ENCODE peak calls at places on chromosomes 13 and 19, in five cellular contexts. U is HepG2, S is A549, T is IMR-90, K is H1. I is an unnamed sample.

GRCh38 chr19:55247621-55248099 is 11.2 kb downstream of the PPP6R1 start:
- DNase-seq in S (peak), K (no peak), T (no peak), U (no peak), I (no peak)

GRCh38 chr19:5954293-5954692 is 23.6 kb downstream of the RANBP3 start:
- DNase-seq in K (no peak), U (no peak), S (no peak), T (peak), I (no peak)

GRCh38 chr19:18948075-18948975 is 7.3 kb upstream of the HOMER3 start:
- DNase-seq in K (no peak), S (no peak), U (no peak), T (no peak), I (no peak)

GRCh38 chr19:41219924-41220567 is 1.0 kb downstream of the AXL start:
- DNase-seq in T (peak), U (no peak), K (no peak), S (peak), I (no peak)

GRCh38 chr13:110012102-110012739 is 225.8 kb upstream of the IRS2 start:
- DNase-seq in K (no peak), U (peak), T (peak), S (peak), I (no peak)

GRCh38 chr13:40974460-40975407 is 44.4 kb downstream of the ELF1 start:
- DNase-seq in S (peak), K (no peak), T (peak), U (peak), I (no peak)

GRCh38 chr19:47729468-47729798 is 15.9 kb upstream of the NOP53 start:
- DNase-seq in T (peak), S (peak), U (no peak), K (no peak), I (peak)

GRCh38 chr13:97768134-97768533 is 185.3 kb upstream of the IPO5 start:
- DNase-seq in U (no peak), S (no peak), K (no peak), T (no peak), I (no peak)

GRCh38 chr19:10339380-10339960 is at the start of gene ICAM3:
- DNase-seq in S (no peak), T (no peak), U (no peak), K (no peak), I (no peak)

GRCh38 chr13:100365678-100366077 is 222.9 kb downstream of the GGACT start:
- DNase-seq in S (no peak), K (no peak), T (peak), U (no peak), I (no peak)

GRCh38 chr19:34382471-34382870 is 17.5 kb downstream of the GPI start:
- DNase-seq in K (no peak), U (no peak), S (no peak), T (no peak), I (no peak)

GRCh38 chr13:26446751-26447150 is 110.7 kb upstream of the WASF3 start:
- DNase-seq in T (no peak), K (no peak), U (no peak), S (no peak), I (no peak)

GRCh38 chr19:24071078-24071477 is 15.9 kb upstream of the ZNF254 start:
- DNase-seq in K (no peak), U (no peak), T (no peak), S (no peak), I (no peak)

GRCh38 chr19:1775951-1776605 is 22.8 kb downstream of the ONECUT3 start:
- DNase-seq in T (no peak), U (no peak), S (no peak), K (no peak), I (no peak)

GRCh38 chr13:44770951-44771350 is 194.8 kb upstream of the TSC22D1 start:
- DNase-seq in U (no peak), S (no peak), K (no peak), T (no peak), I (no peak)

GRCh38 chr19:23792784-23793183 is 34.1 kb upstream of the ZNF681 start:
- DNase-seq in S (no peak), K (no peak), U (no peak), T (no peak), I (no peak)

GRCh38 chr19:29016926-29017760 is 195.8 kb downstream of the UQCRFS1 start:
- DNase-seq in S (no peak), U (no peak), T (no peak), K (no peak), I (no peak)

GRCh38 chr19:42255766-42256750 is 1.1 kb upstream of the ERF start:
- DNase-seq in S (peak), K (no peak), U (no peak), T (peak), I (no peak)

GRCh38 chr19:10961763-10962536 is 1.1 kb downstream of the SMARCA4 start:
- DNase-seq in U (no peak), T (peak), K (no peak), S (no peak), I (no peak)

GRCh38 chr13:114320065-114320464 is 5.8 kb downstream of the CHAMP1 start:
- DNase-seq in S (no peak), T (no peak), U (no peak), K (no peak), I (no peak)

GRCh38 chr19:38429055-38429810 is 3.2 kb upstream of the RASGRP4 start:
- DNase-seq in K (no peak), U (no peak), T (no peak), S (no peak), I (no peak)

GRCh38 chr19:38424272-38424671 is 1.7 kb downstream of the RASGRP4 start:
- DNase-seq in S (no peak), K (no peak), T (no peak), U (no peak), I (no peak)

GRCh38 chr19:38425222-38425809 is 703 bp downstream of the RASGRP4 start:
- DNase-seq in T (no peak), K (no peak), U (no peak), S (no peak), I (no peak)

GRCh38 chr19:38422405-38422804 is 3.6 kb downstream of the RASGRP4 start:
- DNase-seq in U (no peak), S (no peak), K (no peak), T (no peak), I (no peak)

DNA sequence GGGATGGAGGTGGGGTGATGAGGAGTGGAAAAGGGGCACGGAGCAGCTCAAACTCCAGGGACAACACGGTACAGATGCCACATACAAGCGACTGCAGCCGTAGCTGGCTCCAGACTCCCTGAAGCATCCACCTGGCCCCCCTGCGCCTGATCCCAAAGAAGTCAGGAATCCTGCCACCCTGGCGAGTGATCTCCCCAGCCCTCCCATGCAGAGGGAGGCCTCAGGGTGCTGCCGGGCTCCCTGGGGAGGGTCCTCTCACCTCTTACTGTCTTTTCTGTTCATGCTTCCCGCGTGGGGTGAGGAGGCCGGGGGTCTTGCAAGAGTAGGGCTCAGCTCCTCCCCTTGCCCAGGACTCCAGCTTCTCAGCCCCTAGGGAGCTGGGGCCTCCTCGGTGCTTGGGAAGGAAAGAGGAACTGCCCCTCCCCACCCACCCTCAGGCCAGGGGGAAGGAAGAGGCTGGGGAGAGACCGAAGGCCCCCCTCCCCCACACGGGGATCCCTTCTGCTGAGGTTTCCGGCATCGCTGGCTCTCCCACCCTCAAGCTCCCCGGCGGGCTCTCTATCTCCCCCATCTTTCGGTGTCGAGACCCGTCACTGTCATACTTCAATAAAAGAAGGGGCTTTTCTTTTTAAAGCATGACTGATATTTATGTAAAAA is at the start of gene RASGRP4:
- DNase-seq in K (no peak), U (no peak), T (no peak), S (no peak), I (peak)
- TF ChIP-seq USF2 in K (no peak), U (no peak), T (no peak), S (no peak), I (no peak)

DNA sequence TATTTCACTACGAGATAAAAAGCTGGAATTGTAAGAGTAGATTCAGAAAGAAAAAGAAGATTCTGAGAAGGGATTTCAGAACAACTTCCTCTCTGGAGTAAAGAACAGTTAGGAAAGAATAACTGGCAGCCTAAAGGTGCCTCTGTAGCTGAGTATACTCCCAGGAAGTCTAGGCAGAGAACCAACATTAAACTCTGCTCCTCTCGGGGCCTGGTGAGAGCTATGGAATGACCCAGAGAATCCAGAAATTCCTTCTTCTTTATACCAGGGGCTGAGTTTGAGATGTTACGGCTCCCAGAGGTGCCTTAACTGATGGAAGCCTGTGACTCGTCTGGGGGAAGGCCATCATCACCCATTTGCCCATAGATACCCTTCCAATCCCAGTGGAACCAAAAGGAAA is 39.1 kb downstream of the FAM216B start:
- DNase-seq in S (no peak), U (no peak), K (no peak), T (no peak), I (no peak)
- TF ChIP-seq USF2 in S (no peak), U (no peak), K (no peak), T (no peak), I (no peak)

GRCh38 chr13:28885191-28885590 is 65.1 kb downstream of the MTUS2 start:
- DNase-seq in T (no peak), K (no peak), U (no peak), S (no peak), I (no peak)
- TF ChIP-seq USF2 in T (no peak), K (no peak), U (no peak), S (no peak), I (no peak)

DNA sequence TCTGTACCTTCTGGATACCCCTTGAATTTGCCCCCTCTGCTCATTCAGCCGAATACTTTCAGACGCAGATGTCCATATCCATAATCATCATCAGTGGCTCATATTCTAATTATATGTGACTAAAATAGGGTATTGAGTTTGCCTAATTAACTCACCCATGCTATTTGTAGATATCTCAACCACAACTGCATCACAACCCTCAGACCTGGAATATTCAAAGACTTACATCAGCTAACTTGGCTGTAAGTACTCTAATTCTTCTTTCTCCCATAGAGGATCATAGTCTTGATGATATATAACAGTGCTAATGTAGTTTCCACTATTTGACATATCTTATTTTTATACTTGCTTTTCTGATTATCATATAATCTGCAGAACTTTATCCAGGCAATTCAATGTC is 35.8 kb downstream of the RXFP2 start:
- DNase-seq in T (no peak), U (no peak), K (no peak), S (no peak), I (no peak)
- TF ChIP-seq USF2 in T (no peak), U (no peak), K (no peak), S (no peak), I (no peak)